ENCODE peak calls at places on chromosomes 4 and X, in five cellular contexts. E, M, N, P and H are unnamed samples.
A peak's percentile ranks its signal among the peaks of the same experiment; 100 is the strongest.

GRCh38 chr4:125689839-125690238 is 375.1 kb downstream of the FAT4 start:
- DNase-seq in N (no peak), P (no peak), M (no peak), E (no peak), H (no peak)

GRCh38 chr4:112152496-112152895 is 7.2 kb downstream of the FAM241A start:
- DNase-seq in P (no peak), M (no peak), N (no peak), E (no peak), H (no peak)

GRCh38 chr4:113871080-113871479 is 108.4 kb downstream of the ARSJ start:
- DNase-seq in M (no peak), E (no peak), N (no peak), P (no peak), H (no peak)

GRCh38 chr4:133150643-133151300 is 1.7 kb downstream of the PCDH10 start:
- DNase-seq in E (no peak), N (no peak), M (no peak), P (no peak), H (no peak)

GRCh38 chrX:47958943-47959342 is 44.8 kb downstream of the ZNF182 start:
- DNase-seq in E (no peak), P (no peak), N (no peak), M (no peak), H (no peak)

GRCh38 chr4:189497996-189498395 is 442.7 kb upstream of the FRG1 start:
- DNase-seq in N (no peak), M (no peak), P (no peak), E (no peak), H (no peak)

GRCh38 chrX:74419861-74420193 is 1.5 kb upstream of the SLC16A2 start:
- DNase-seq in P (peak; percentile 24), M (peak; percentile 13), E (no peak), N (no peak), H (peak; percentile 49)

GRCh38 chr4:169414913-169415312 is 144.2 kb upstream of the SH3RF1 start:
- DNase-seq in N (no peak), P (no peak), M (no peak), E (no peak), H (no peak)

GRCh38 chr4:187276786-187277408 is 553.2 kb upstream of the FAT1 start:
- DNase-seq in P (no peak), N (no peak), M (no peak), E (no peak), H (no peak)

GRCh38 chr4:88659061-88659889 is 38.4 kb downstream of the NAP1L5 start:
- DNase-seq in E (peak; percentile 55), P (peak; percentile 67), N (peak; percentile 35), M (peak; percentile 71), H (no peak)

GRCh38 chr4:6891436-6892170 is 18.0 kb upstream of the TBC1D14 start:
- DNase-seq in E (peak; percentile 12), N (no peak), P (peak; percentile 23), M (no peak), H (peak; percentile 68)

GRCh38 chr4:124726269-124726668 is 13.7 kb upstream of the ANKRD50 start:
- DNase-seq in P (no peak), E (no peak), M (no peak), N (no peak), H (no peak)

GRCh38 chr4:119049342-119049741 is 86.3 kb upstream of the MYOZ2 start:
- DNase-seq in M (no peak), P (no peak), E (no peak), N (no peak), H (no peak)

GRCh38 chrX:108221481-108221880 is 129.9 kb downstream of the ATG4A start:
- DNase-seq in E (no peak), P (no peak), N (no peak), M (peak; percentile 14), H (no peak)

GRCh38 chr4:89273741-89274141 is 33.9 kb downstream of the GPRIN3 start:
- DNase-seq in N (no peak), M (no peak), P (no peak), E (no peak), H (no peak)

GRCh38 chr4:26992657-26993361 is 132.2 kb downstream of the STIM2 start:
- DNase-seq in E (peak; percentile 17), P (peak; percentile 51), M (peak; percentile 74), N (no peak), H (no peak)

GRCh38 chrX:112789931-112790330 is 50.7 kb downstream of the AMOT start:
- DNase-seq in P (no peak), N (no peak), M (no peak), E (no peak), H (no peak)

GRCh38 chr4:10461091-10461849 is 4.0 kb upstream of the ZNF518B start:
- DNase-seq in N (no peak), E (peak; percentile 10), M (peak; percentile 83), P (peak; percentile 51), H (no peak)

GRCh38 chr4:47744843-47745382 is 93.0 kb downstream of the CORIN start:
- DNase-seq in M (no peak), E (no peak), N (no peak), P (no peak), H (no peak)

GRCh38 chr4:127141857-127142256 is 490.9 kb upstream of the INTU start:
- DNase-seq in P (no peak), E (no peak), M (no peak), N (no peak), H (no peak)
- TF ChIP-seq POLR2A in P (no peak), E (no peak), M (no peak), N (no peak), H (no peak)

GRCh38 chr4:8040607-8041006 is 100.9 kb upstream of the AFAP1 start:
- DNase-seq in E (no peak), N (no peak), M (no peak), P (peak; percentile 35), H (no peak)

GRCh38 chr4:8039290-8039689 is 99.6 kb upstream of the AFAP1 start:
- DNase-seq in E (no peak), M (peak; percentile 31), N (no peak), P (peak; percentile 36), H (no peak)

GRCh38 chr4:8044244-8044643 is 104.6 kb upstream of the AFAP1 start:
- DNase-seq in P (no peak), N (no peak), E (no peak), M (no peak), H (no peak)

GRCh38 chr4:8043596-8043995 is 103.9 kb upstream of the AFAP1 start:
- DNase-seq in E (no peak), N (no peak), M (no peak), P (no peak), H (no peak)

GRCh38 chr4:8041868-8042267 is 102.2 kb upstream of the AFAP1 start:
- DNase-seq in P (no peak), M (no peak), E (no peak), N (no peak), H (no peak)
- H3K27me3 ChIP-seq in P (no peaks in the 10 kb centered on the region), M (no peaks in the 10 kb centered on the region), E (no peaks in the 10 kb centered on the region), N (no peaks in the 10 kb centered on the region), H (no peaks in the 10 kb centered on the region)

GRCh38 chr4:114927881-114928280 is 185.5 kb downstream of the NDST4 start:
- DNase-seq in P (no peak), M (no peak), N (no peak), E (no peak), H (no peak)
- H3K9me3 ChIP-seq in P (no peaks in the 10 kb centered on the region), M (no peaks in the 10 kb centered on the region), N (no peaks in the 10 kb centered on the region), E (no peaks in the 10 kb centered on the region), H (no peaks in the 10 kb centered on the region)

GRCh38 chrX:118493653-118494297 is 1.8 kb upstream of the DOCK11 start:
- DNase-seq in E (no peak), N (no peak), P (no peak), M (no peak), H (no peak)

GRCh38 chrX:118495958-118496762 is 545 bp downstream of the DOCK11 start:
- DNase-seq in M (peak; percentile 26), E (peak; percentile 39), N (no peak), P (peak; percentile 38), H (peak; percentile 57)

GRCh38 chrX:118496763-118497079 is 1.1 kb downstream of the DOCK11 start:
- DNase-seq in M (no peak), E (no peak), P (no peak), N (no peak), H (no peak)

GRCh38 chrX:118497180-118497814 is 1.7 kb downstream of the DOCK11 start:
- DNase-seq in E (no peak), M (no peak), N (no peak), P (no peak), H (no peak)

GRCh38 chrX:118495061-118495921 is at the start of gene DOCK11:
- DNase-seq in E (peak; percentile 50), N (no peak), M (peak; percentile 61), P (peak; percentile 59), H (peak; percentile 66)
- TF ChIP-seq POLR2A in E (no peak), N (no peak), M (no peak), P (no peak), H (peak; percentile 27)

GRCh38 chrX:109601458-109601857 is 23.5 kb downstream of the KCNE5 start:
- DNase-seq in P (no peak), E (no peak), N (no peak), M (no peak), H (no peak)
- H3K27me3 ChIP-seq in P (peaks cover 31% of the 10 kb centered on the region), E (peaks cover 41% of the 10 kb centered on the region), N (peaks cover 4% of the 10 kb centered on the region), M (no peaks in the 10 kb centered on the region), H (peaks cover 9% of the 10 kb centered on the region)

GRCh38 chrX:30799327-30799726 is 89.7 kb downstream of the TAB3 start:
- DNase-seq in E (no peak), P (no peak), M (no peak), N (no peak), H (no peak)
- H3K9me3 ChIP-seq in E (no peaks in the 10 kb centered on the region), P (no peaks in the 10 kb centered on the region), M (no peaks in the 10 kb centered on the region), N (no peaks in the 10 kb centered on the region), H (no peaks in the 10 kb centered on the region)